ENCODE peak calls at places on chromosomes 2 and 18, in four cellular contexts. W is A549, Y is HepG2, I is GM12878. S is an unnamed sample.

GRCh38 chr18:54774423-54774822 is 53.9 kb upstream of the RAB27B start:
- DNase-seq in I (no peak), Y (no peak), W (no peak), S (no peak)

GRCh38 chr18:22471546-22472131 is 53.9 kb upstream of the CTAGE1 start:
- DNase-seq in Y (no peak), I (no peak), W (no peak), S (no peak)

GRCh38 chr18:66393463-66393862 is 210.4 kb downstream of the CDH19 start:
- DNase-seq in W (no peak), I (no peak), Y (no peak), S (no peak)

GRCh38 chr2:220466251-220466691 is 838.8 kb downstream of the SLC4A3 start:
- DNase-seq in Y (no peak), I (no peak), W (no peak), S (no peak)

GRCh38 chr18:9386872-9387271 is 52.3 kb downstream of the TWSG1 start:
- DNase-seq in I (no peak), Y (no peak), W (no peak), S (no peak)

GRCh38 chr2:224723606-224724217 is 7.5 kb upstream of the CCDC195 start:
- DNase-seq in W (no peak), I (no peak), Y (no peak), S (no peak)

GRCh38 chr18:74957588-74958224 is 251.2 kb downstream of the PTGR3 start:
- DNase-seq in W (no peak), Y (no peak), I (no peak), S (no peak)

GRCh38 chr2:28390857-28391563 is 1.6 kb upstream of the FOSL2 start:
- DNase-seq in I (no peak), Y (no peak), W (peak; percentile 92), S (no peak)

GRCh38 chr2:148764820-148765219 is 110.2 kb upstream of the KIF5C start:
- DNase-seq in Y (no peak), I (no peak), W (no peak), S (no peak)

GRCh38 chr2:116223912-116224311 is 1590.6 kb upstream of the DDX18 start:
- DNase-seq in W (no peak), I (no peak), Y (no peak), S (no peak)

GRCh38 chr2:238162171-238162515 is 3.4 kb downstream of the ERFE start:
- DNase-seq in I (no peak), W (no peak), Y (no peak), S (no peak)

GRCh38 chr2:43460611-43461396 is 135.0 kb downstream of the THADA start:
- DNase-seq in Y (peak; percentile 63), W (no peak), I (no peak), S (no peak)

DNA sequence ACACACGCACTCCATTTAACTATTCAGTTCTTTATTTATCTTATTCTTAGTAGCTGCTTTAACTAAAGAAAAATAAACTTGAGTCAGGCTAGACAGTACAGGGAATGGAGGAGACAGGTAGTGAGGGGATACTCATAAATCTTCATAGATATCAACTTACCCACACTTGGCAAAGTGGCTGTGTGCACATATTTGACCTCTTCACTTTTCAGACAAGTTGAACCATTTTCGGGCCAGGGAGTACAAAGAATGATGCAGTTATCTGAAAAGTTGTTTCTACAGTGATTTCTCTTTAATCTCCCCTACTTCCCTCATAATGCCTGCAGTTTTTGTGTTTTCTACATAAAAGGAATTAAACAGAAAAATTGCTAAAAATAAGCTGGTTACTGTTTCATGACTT is 307.5 kb downstream of the GULP1 start:
- DNase-seq in W (peak; percentile 27), Y (no peak), I (no peak), S (no peak)
- TF ChIP-seq JUNB in W (no peak), Y (no peak), I (no peak), S (no peak)

GRCh38 chr2:102028470-102028869 is 36.7 kb downstream of the IL1R2 start:
- DNase-seq in Y (no peak), I (no peak), W (no peak), S (no peak)

GRCh38 chr2:102029952-102030351 is 38.2 kb downstream of the IL1R2 start:
- DNase-seq in Y (no peak), I (no peak), W (no peak), S (no peak)

GRCh38 chr2:102030502-102030854 is 38.7 kb downstream of the IL1R2 start:
- DNase-seq in Y (no peak), I (no peak), W (no peak), S (no peak)

GRCh38 chr2:102030855-102031527 is 39.2 kb downstream of the IL1R2 start:
- DNase-seq in W (no peak), Y (peak; percentile 96), I (no peak), S (no peak)

DNA sequence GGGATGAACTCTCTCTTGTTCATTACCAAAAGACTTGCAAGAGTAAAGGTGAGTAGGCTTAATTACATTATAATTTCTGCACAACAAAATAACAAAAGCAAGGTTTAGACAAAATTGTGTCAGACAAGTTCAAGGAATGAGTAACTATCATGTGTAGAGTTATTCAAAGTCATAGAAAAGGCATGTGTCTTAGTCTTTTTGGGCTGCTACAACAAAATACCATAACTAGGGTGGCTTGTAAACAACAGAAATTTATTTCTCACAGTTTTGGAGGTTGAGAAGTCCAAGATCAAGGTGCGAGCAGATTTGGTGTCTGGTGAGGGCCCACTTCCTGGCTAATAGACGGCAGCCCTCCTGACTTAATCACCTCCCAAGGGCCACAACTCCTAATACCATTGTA is 37.6 kb downstream of the IL1R2 start:
- DNase-seq in W (no peak), Y (no peak), I (no peak), S (no peak)
- TF ChIP-seq MYC in W (no peak), Y (no peak), I (no peak), S (no peak)

GRCh38 chr2:180077295-180077906 is 70.3 kb upstream of the CWC22 start:
- DNase-seq in Y (peak; percentile 5), W (peak; percentile 9), I (no peak), S (no peak)
- TF ChIP-seq JUNB in Y (no peak), W (no peak), I (no peak), S (no peak)

GRCh38 chr2:219252900-219253752 is at the start of gene TUBA4B:
- DNase-seq in W (peak; percentile 43), I (no peak), Y (no peak), S (peak; percentile 50)
- TF ChIP-seq MYC in W (peak; percentile 69), I (peak; percentile 57), Y (no peak), S (peak; percentile 37)

DNA sequence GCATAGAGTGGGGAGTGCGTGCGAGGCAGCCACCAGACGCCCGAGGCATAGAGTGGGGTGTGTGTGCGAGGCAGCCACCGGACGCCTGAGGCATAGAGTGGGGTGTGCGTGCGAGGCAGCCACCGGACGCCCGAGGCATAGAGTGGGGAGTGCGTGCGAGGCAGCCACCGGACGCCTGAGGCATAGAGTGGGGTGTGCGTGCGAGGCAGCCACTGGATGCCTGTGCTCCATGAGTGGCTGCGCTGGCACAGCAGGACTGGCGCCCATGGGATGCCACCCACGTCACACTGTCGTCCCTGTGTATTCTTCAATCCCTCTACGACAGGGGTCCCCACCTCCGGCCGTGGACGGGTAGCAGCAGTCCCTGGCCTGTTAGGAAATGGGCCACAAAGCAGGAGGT is 221.9 kb downstream of the HDAC4 start:
- DNase-seq in Y (no peak), I (no peak), W (no peak), S (no peak)
- TF ChIP-seq JUNB in Y (no peak), I (no peak), W (no peak), S (no peak)